ENCODE peak calls at places on chromosome 20, in six cellular contexts. P is neuronal stem cell, U is H1, R is H9, N is mesenchymal stem cell, J is trophoblast cell. W is an unnamed sample.

GRCh38 chr20:17542993-17543412 is 11.8 kb upstream of the BFSP1 start:
- DNase-seq in P (no peak), U (no peak), R (no peak), N (peak; percentile 13), J (no peak), W (peak; percentile 83)

GRCh38 chr20:9926007-9926406 is 87.1 kb upstream of the PAK5 start:
- DNase-seq in P (no peak), U (no peak), R (no peak), N (no peak), J (no peak), W (no peak)

GRCh38 chr20:3115190-3116107 is 30.9 kb upstream of the AVP start:
- DNase-seq in P (peak; percentile 44), U (peak; percentile 64), R (peak; percentile 73), N (peak; percentile 64), J (peak; percentile 83), W (peak; percentile 59)

GRCh38 chr20:47357296-47358051 is 975 bp upstream of the ZMYND8 start:
- DNase-seq in P (no peak), U (peak; percentile 84), R (peak; percentile 92), N (peak; percentile 99), J (peak; percentile 99), W (peak; percentile 94)

GRCh38 chr20:2986466-2986865 is 57.0 kb upstream of the GNRH2 start:
- DNase-seq in P (no peak), U (no peak), R (no peak), N (peak; percentile 26), J (peak; percentile 30), W (peak; percentile 33)

GRCh38 chr20:6851136-6851535 is 83.7 kb downstream of the BMP2 start:
- DNase-seq in P (no peak), U (no peak), R (no peak), N (no peak), J (no peak), W (no peak)

GRCh38 chr20:34639755-34640222 is 37.1 kb downstream of the PIGU start:
- DNase-seq in P (no peak), U (no peak), R (no peak), N (peak; percentile 10), J (no peak), W (no peak)

GRCh38 chr20:49385471-49385870 is 97.0 kb downstream of the KCNB1 start:
- DNase-seq in P (no peak), U (no peak), R (peak; percentile 43), N (peak; percentile 40), J (peak; percentile 63), W (peak; percentile 22)

GRCh38 chr20:41553142-41553879 is 64.9 kb downstream of the CHD6 start:
- DNase-seq in P (no peak), U (no peak), R (no peak), N (no peak), J (peak; percentile 13), W (no peak)

GRCh38 chr20:55774628-55775027 is 230.7 kb downstream of the CBLN4 start:
- DNase-seq in P (no peak), U (no peak), R (no peak), N (no peak), J (no peak), W (no peak)

GRCh38 chr20:44247676-44248419 is 740 bp downstream of the GDAP1L1 start:
- DNase-seq in P (peak; percentile 78), U (peak; percentile 96), R (peak; percentile 86), N (peak; percentile 46), J (peak; percentile 35), W (peak; percentile 15)

GRCh38 chr20:36353740-36354139 is 47.6 kb downstream of the DLGAP4 start:
- DNase-seq in P (no peak), U (no peak), R (no peak), N (no peak), J (no peak), W (no peak)

GRCh38 chr20:41425180-41425884 is 58.7 kb upstream of the EMILIN3 start:
- DNase-seq in P (no peak), U (no peak), R (no peak), N (peak; percentile 61), J (no peak), W (peak; percentile 22)

GRCh38 chr20:51931321-51931720 is 129.0 kb upstream of the SALL4 start:
- DNase-seq in P (peak; percentile 12), U (no peak), R (no peak), N (no peak), J (no peak), W (no peak)

GRCh38 chr20:48139262-48140041 is 354.2 kb upstream of the SULF2 start:
- DNase-seq in P (no peak), U (no peak), R (no peak), N (peak; percentile 74), J (peak; percentile 42), W (no peak)

GRCh38 chr20:22601361-22602141 is 17.2 kb upstream of the FOXA2 start:
- DNase-seq in P (no peak), U (no peak), R (no peak), N (no peak), J (no peak), W (no peak)

GRCh38 chr20:51680067-51680749 is 88.0 kb downstream of the ATP9A start:
- DNase-seq in P (no peak), U (no peak), R (no peak), N (no peak), J (no peak), W (no peak)

GRCh38 chr20:21767739-21768223 is 62.3 kb downstream of the PAX1 start:
- DNase-seq in P (peak; percentile 51), U (peak; percentile 96), R (peak; percentile 82), N (no peak), J (peak; percentile 86), W (no peak)

GRCh38 chr20:1484438-1485120 is 6.6 kb downstream of the SIRPB2 start:
- DNase-seq in P (no peak), U (no peak), R (no peak), N (no peak), J (no peak), W (no peak)

GRCh38 chr20:15930324-15931305 is 642.6 kb downstream of the KIF16B start:
- DNase-seq in P (peak; percentile 26), U (no peak), R (no peak), N (peak; percentile 25), J (peak; percentile 89), W (peak; percentile 39)

GRCh38 chr20:4045741-4046140 is 30.4 kb upstream of the RNF24 start:
- DNase-seq in P (no peak), U (no peak), R (no peak), N (peak; percentile 42), J (no peak), W (peak; percentile 69)

GRCh38 chr20:17562804-17563305 is 7.0 kb upstream of the DSTN start:
- DNase-seq in P (no peak), U (peak; percentile 27), R (no peak), N (peak; percentile 90), J (peak; percentile 56), W (peak; percentile 62)

GRCh38 chr20:13268943-13269342 is 47.9 kb downstream of the ISM1 start:
- DNase-seq in P (no peak), U (no peak), R (no peak), N (no peak), J (no peak), W (no peak)
- H3K14ac ChIP-seq in P (no peak overlapping the region), U (no peak overlapping the region), R (no peak overlapping the region), N (no peak overlapping the region), J (no peak overlapping the region), W (no peak overlapping the region)

DNA sequence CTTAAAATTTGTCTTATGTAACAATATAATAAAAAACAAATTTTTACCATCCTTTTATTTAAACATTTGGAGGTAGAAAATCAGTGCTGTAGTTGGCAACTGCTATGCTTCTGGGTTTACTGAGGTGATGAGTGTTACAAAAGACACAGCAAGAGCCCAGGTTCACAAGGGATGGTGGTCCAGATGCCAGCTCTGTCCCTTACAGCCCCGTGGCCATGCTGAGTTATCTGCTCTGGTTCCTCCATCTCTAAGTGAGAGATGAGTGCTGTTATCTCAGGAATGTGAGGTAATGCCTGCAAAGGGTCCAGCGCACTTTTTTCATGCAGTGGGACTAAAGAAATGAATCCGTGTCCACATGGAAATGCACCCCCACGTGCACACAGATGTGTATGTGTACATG is 17.8 kb downstream of the SYNDIG1 start:
- DNase-seq in P (no peak), U (no peak), R (peak; percentile 2), N (no peak), J (no peak), W (no peak)
- H3K14ac ChIP-seq in P (peak overlapping the region; percentile 50), U (no peak overlapping the region), R (no peak overlapping the region), N (no peak overlapping the region), J (no peak overlapping the region), W (no peak overlapping the region)

DNA sequence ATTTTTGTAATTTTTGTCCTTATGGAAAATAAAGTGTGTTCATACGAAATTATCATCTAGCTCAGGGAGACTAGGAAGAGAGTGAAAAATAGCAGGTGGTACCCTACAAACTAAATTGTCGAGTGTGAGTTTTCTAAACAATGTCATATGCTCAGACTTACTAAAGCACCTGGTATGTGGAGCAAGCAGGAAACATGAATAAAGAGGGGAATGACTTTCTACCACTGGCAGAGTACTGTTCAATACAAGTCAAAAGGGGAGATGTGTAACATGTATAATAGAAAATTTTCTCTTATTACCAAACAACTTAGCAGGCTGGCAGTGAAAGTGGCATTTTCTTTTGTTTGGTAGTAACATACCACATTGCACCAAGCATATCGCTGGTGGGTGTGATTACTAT is 36.1 kb downstream of the CTNNBL1 start:
- DNase-seq in P (no peak), U (no peak), R (no peak), N (peak; percentile 12), J (no peak), W (peak; percentile 65)
- H3K14ac ChIP-seq in P (no peak overlapping the region), U (no peak overlapping the region), R (no peak overlapping the region), N (no peak overlapping the region), J (no peak overlapping the region), W (no peak overlapping the region)

DNA sequence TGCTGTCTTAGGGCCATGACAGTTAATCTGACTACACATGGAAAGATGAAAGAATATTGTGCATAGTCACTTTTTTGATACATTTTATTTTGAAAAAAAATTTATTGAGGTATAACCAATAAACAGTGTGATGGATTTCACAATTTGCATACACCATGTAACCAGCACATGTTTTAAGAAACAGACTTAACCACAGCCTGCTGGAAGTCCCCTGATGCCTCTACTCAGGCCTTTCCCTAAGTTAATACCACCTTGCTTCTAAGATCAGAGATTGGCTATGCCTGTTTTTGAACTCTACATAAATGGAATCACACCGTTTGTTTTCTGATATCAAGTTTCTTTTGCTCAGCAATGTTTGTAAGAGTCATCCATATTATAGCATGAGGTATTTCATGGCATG is 136.3 kb downstream of the CFAP61 start:
- DNase-seq in P (no peak), U (no peak), R (no peak), N (no peak), J (no peak), W (no peak)
- H3K14ac ChIP-seq in P (no peak overlapping the region), U (no peak overlapping the region), R (no peak overlapping the region), N (no peak overlapping the region), J (no peak overlapping the region), W (no peak overlapping the region)

DNA sequence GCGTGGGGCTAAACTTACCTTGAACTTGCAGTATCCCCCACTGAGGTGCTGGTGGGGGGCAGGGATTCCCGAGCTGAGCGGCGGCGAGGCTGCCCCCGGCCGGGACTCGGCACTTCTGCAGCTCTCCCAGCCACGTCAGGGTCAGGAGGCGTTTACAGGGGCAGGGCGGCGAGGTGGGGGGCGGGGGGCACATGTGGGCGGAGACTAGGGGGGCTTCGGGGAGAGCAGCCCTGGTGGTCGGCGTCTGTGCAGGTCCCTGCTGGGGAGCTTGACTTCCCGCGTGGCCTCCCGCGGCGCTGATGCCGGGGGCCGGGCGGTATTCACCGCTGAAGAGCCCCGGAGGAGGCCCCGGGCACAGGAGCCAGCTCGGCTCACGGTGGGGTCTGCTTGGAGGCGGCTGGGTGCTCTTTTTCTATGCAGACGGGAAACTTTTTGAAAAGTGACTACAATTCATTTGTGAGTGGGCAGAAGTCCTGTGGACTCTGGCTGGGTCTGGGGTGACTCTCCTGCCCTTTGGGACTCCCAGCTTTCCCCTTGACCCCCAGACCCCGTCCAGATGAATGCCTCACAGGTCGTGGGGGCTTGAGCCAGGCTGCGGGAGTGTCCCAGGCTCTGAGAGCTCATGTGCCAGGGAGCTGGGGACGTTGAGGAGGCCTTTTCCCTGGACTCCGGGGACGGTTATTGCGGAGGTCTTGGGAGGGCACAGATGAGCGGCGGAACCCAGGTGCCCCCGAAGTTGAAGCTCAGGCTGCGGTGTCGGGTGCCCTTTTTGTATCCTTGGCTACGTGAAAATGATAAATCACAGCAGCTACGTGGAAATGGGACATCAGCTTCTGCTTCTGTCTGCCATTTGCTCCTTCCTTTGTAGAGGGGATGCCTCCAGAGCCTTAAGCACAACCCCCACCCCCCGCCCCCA is 75.9 kb upstream of the GATA5 start:
- DNase-seq in P (no peak), U (no peak), R (peak; percentile 44), N (no peak), J (no peak), W (no peak)
- H3K14ac ChIP-seq in P (no peak overlapping the region), U (no peak overlapping the region), R (no peak overlapping the region), N (no peak overlapping the region), J (no peak overlapping the region), W (no peak overlapping the region)

W was measured in IMR-90.